ENCODE peak calls at places on chromosomes 12 and 14, in six cellular contexts. One of them, this sample, is unnamed.

GRCh38 chr14:77133718-77134338 is 7.8 kb downstream of the ZDHHC22 start:
- DNase-seq in effector memory CD4-positive, alpha-beta T cell: no peak
- DNase-seq in tibial nerve: no peak
- DNase-seq in endodermal cell: peak
- DNase-seq in naive thymus-derived CD4-positive, alpha-beta T cell: peak
- DNase-seq in GM23248: peak
- DNase-seq in this sample: no peak

GRCh38 chr14:89317051-89317691 is 99.9 kb downstream of the FOXN3 start:
- DNase-seq in naive thymus-derived CD4-positive, alpha-beta T cell: no peak
- DNase-seq in effector memory CD4-positive, alpha-beta T cell: no peak
- DNase-seq in tibial nerve: no peak
- DNase-seq in GM23248: no peak
- DNase-seq in endodermal cell: no peak
- DNase-seq in this sample: no peak

GRCh38 chr14:92692822-92693226 is 55.6 kb downstream of the LGMN start:
- DNase-seq in GM23248: peak
- DNase-seq in naive thymus-derived CD4-positive, alpha-beta T cell: peak
- DNase-seq in effector memory CD4-positive, alpha-beta T cell: no peak
- DNase-seq in endodermal cell: no peak
- DNase-seq in tibial nerve: no peak
- DNase-seq in this sample: peak

GRCh38 chr14:61344437-61345143 is 23.2 kb downstream of the PRKCH start:
- DNase-seq in endodermal cell: no peak
- DNase-seq in GM23248: no peak
- DNase-seq in effector memory CD4-positive, alpha-beta T cell: no peak
- DNase-seq in naive thymus-derived CD4-positive, alpha-beta T cell: no peak
- DNase-seq in tibial nerve: no peak
- DNase-seq in this sample: no peak

GRCh38 chr12:49888461-49889151 is 15.1 kb downstream of the FAIM2 start:
- DNase-seq in effector memory CD4-positive, alpha-beta T cell: no peak
- DNase-seq in endodermal cell: peak
- DNase-seq in GM23248: no peak
- DNase-seq in tibial nerve: no peak
- DNase-seq in naive thymus-derived CD4-positive, alpha-beta T cell: no peak
- DNase-seq in this sample: peak

GRCh38 chr12:56391721-56392120 is 29.1 kb upstream of the APOF start:
- DNase-seq in naive thymus-derived CD4-positive, alpha-beta T cell: no peak
- DNase-seq in effector memory CD4-positive, alpha-beta T cell: no peak
- DNase-seq in tibial nerve: no peak
- DNase-seq in GM23248: no peak
- DNase-seq in endodermal cell: no peak
- DNase-seq in this sample: no peak

GRCh38 chr12:94379479-94380113 is 80.1 kb downstream of the CEP83 start:
- DNase-seq in GM23248: peak
- DNase-seq in naive thymus-derived CD4-positive, alpha-beta T cell: no peak
- DNase-seq in endodermal cell: no peak
- DNase-seq in effector memory CD4-positive, alpha-beta T cell: no peak
- DNase-seq in tibial nerve: no peak
- DNase-seq in this sample: no peak

GRCh38 chr12:50105913-50106450 is 2.2 kb downstream of the GPD1 start:
- DNase-seq in naive thymus-derived CD4-positive, alpha-beta T cell: no peak
- DNase-seq in endodermal cell: no peak
- DNase-seq in tibial nerve: no peak
- DNase-seq in GM23248: no peak
- DNase-seq in effector memory CD4-positive, alpha-beta T cell: no peak
- DNase-seq in this sample: no peak

GRCh38 chr12:82708056-82708455 is 21.4 kb downstream of the TMTC2 start:
- DNase-seq in GM23248: no peak
- DNase-seq in naive thymus-derived CD4-positive, alpha-beta T cell: no peak
- DNase-seq in tibial nerve: no peak
- DNase-seq in effector memory CD4-positive, alpha-beta T cell: no peak
- DNase-seq in endodermal cell: no peak
- DNase-seq in this sample: no peak

GRCh38 chr12:102204025-102204424 is 6.4 kb upstream of the PMCH start:
- DNase-seq in naive thymus-derived CD4-positive, alpha-beta T cell: no peak
- DNase-seq in tibial nerve: no peak
- DNase-seq in GM23248: no peak
- DNase-seq in effector memory CD4-positive, alpha-beta T cell: no peak
- DNase-seq in endodermal cell: no peak
- DNase-seq in this sample: no peak

GRCh38 chr12:83468988-83469908 is 782.5 kb downstream of the TMTC2 start:
- DNase-seq in tibial nerve: no peak
- DNase-seq in effector memory CD4-positive, alpha-beta T cell: no peak
- DNase-seq in endodermal cell: no peak
- DNase-seq in naive thymus-derived CD4-positive, alpha-beta T cell: no peak
- DNase-seq in GM23248: peak
- DNase-seq in this sample: no peak

GRCh38 chr14:34023824-34024767 is 73.2 kb upstream of the EGLN3 start:
- DNase-seq in GM23248: no peak
- DNase-seq in naive thymus-derived CD4-positive, alpha-beta T cell: no peak
- DNase-seq in tibial nerve: no peak
- DNase-seq in effector memory CD4-positive, alpha-beta T cell: no peak
- DNase-seq in endodermal cell: no peak
- DNase-seq in this sample: no peak

GRCh38 chr12:93243689-93244513 is 133.8 kb upstream of the NUDT4 start:
- DNase-seq in tibial nerve: no peak
- DNase-seq in GM23248: peak
- DNase-seq in endodermal cell: no peak
- DNase-seq in naive thymus-derived CD4-positive, alpha-beta T cell: peak
- DNase-seq in effector memory CD4-positive, alpha-beta T cell: no peak
- DNase-seq in this sample: no peak

GRCh38 chr12:71439613-71440392 is at the start of gene LGR5:
- DNase-seq in endodermal cell: peak
- DNase-seq in naive thymus-derived CD4-positive, alpha-beta T cell: no peak
- DNase-seq in GM23248: peak
- DNase-seq in tibial nerve: no peak
- DNase-seq in effector memory CD4-positive, alpha-beta T cell: no peak
- DNase-seq in this sample: peak

GRCh38 chr12:123034022-123034541 is 53.6 kb downstream of the ARL6IP4 start:
- DNase-seq in GM23248: no peak
- DNase-seq in tibial nerve: no peak
- DNase-seq in effector memory CD4-positive, alpha-beta T cell: no peak
- DNase-seq in endodermal cell: no peak
- DNase-seq in naive thymus-derived CD4-positive, alpha-beta T cell: no peak
- DNase-seq in this sample: no peak

GRCh38 chr12:19434538-19434937 is 4.8 kb upstream of the AEBP2 start:
- DNase-seq in endodermal cell: peak
- DNase-seq in GM23248: no peak
- DNase-seq in tibial nerve: no peak
- DNase-seq in naive thymus-derived CD4-positive, alpha-beta T cell: no peak
- DNase-seq in effector memory CD4-positive, alpha-beta T cell: no peak
- DNase-seq in this sample: no peak

GRCh38 chr12:6945613-6946012 is 1.8 kb downstream of the C12orf57 start:
- DNase-seq in effector memory CD4-positive, alpha-beta T cell: no peak
- DNase-seq in GM23248: no peak
- DNase-seq in naive thymus-derived CD4-positive, alpha-beta T cell: no peak
- DNase-seq in endodermal cell: no peak
- DNase-seq in tibial nerve: no peak
- DNase-seq in this sample: no peak

GRCh38 chr12:6946920-6947374 is 3.1 kb downstream of the C12orf57 start:
- DNase-seq in naive thymus-derived CD4-positive, alpha-beta T cell: no peak
- DNase-seq in endodermal cell: no peak
- DNase-seq in tibial nerve: no peak
- DNase-seq in GM23248: no peak
- DNase-seq in effector memory CD4-positive, alpha-beta T cell: no peak
- DNase-seq in this sample: peak

GRCh38 chr12:6947615-6948014 is 3.5 kb upstream of the PTPN6 start:
- DNase-seq in naive thymus-derived CD4-positive, alpha-beta T cell: no peak
- DNase-seq in effector memory CD4-positive, alpha-beta T cell: no peak
- DNase-seq in tibial nerve: no peak
- DNase-seq in GM23248: no peak
- DNase-seq in endodermal cell: no peak
- DNase-seq in this sample: peak

GRCh38 chr12:6944381-6945186 is 762 bp downstream of the C12orf57 start:
- DNase-seq in tibial nerve: peak
- DNase-seq in naive thymus-derived CD4-positive, alpha-beta T cell: peak
- DNase-seq in GM23248: peak
- DNase-seq in effector memory CD4-positive, alpha-beta T cell: peak
- DNase-seq in endodermal cell: peak
- DNase-seq in this sample: peak

GRCh38 chr12:6946033-6946919 is 2.5 kb downstream of the C12orf57 start:
- DNase-seq in endodermal cell: peak
- DNase-seq in GM23248: no peak
- DNase-seq in naive thymus-derived CD4-positive, alpha-beta T cell: peak
- DNase-seq in tibial nerve: no peak
- DNase-seq in effector memory CD4-positive, alpha-beta T cell: peak
- DNase-seq in this sample: no peak
- H3K27ac ChIP-seq in endodermal cell: no peak
- H3K27ac ChIP-seq in GM23248: no peak
- H3K27ac ChIP-seq in naive thymus-derived CD4-positive, alpha-beta T cell: peak
- H3K27ac ChIP-seq in tibial nerve: peak
- H3K27ac ChIP-seq in effector memory CD4-positive, alpha-beta T cell: peak
- H3K27ac ChIP-seq in this sample: no peak

GRCh38 chr12:88574278-88574677 is 6.0 kb downstream of the KITLG start:
- DNase-seq in GM23248: peak
- DNase-seq in naive thymus-derived CD4-positive, alpha-beta T cell: no peak
- DNase-seq in effector memory CD4-positive, alpha-beta T cell: no peak
- DNase-seq in endodermal cell: no peak
- DNase-seq in tibial nerve: no peak
- DNase-seq in this sample: no peak
- H3K27ac ChIP-seq in GM23248: peak
- H3K27ac ChIP-seq in naive thymus-derived CD4-positive, alpha-beta T cell: no peak
- H3K27ac ChIP-seq in effector memory CD4-positive, alpha-beta T cell: no peak
- H3K27ac ChIP-seq in endodermal cell: no peak
- H3K27ac ChIP-seq in tibial nerve: no peak
- H3K27ac ChIP-seq in this sample: no peak

GRCh38 chr12:30942936-30943335 is 16.4 kb downstream of the TSPAN11 start:
- DNase-seq in tibial nerve: no peak
- DNase-seq in endodermal cell: peak
- DNase-seq in effector memory CD4-positive, alpha-beta T cell: no peak
- DNase-seq in GM23248: no peak
- DNase-seq in naive thymus-derived CD4-positive, alpha-beta T cell: no peak
- DNase-seq in this sample: no peak
- H3K27ac ChIP-seq in tibial nerve: no peak
- H3K27ac ChIP-seq in endodermal cell: no peak
- H3K27ac ChIP-seq in effector memory CD4-positive, alpha-beta T cell: no peak
- H3K27ac ChIP-seq in GM23248: no peak
- H3K27ac ChIP-seq in naive thymus-derived CD4-positive, alpha-beta T cell: no peak
- H3K27ac ChIP-seq in this sample: no peak

GRCh38 chr12:20599757-20600156 is 95.4 kb upstream of the SLCO1C1 start:
- DNase-seq in effector memory CD4-positive, alpha-beta T cell: no peak
- DNase-seq in GM23248: peak
- DNase-seq in tibial nerve: no peak
- DNase-seq in naive thymus-derived CD4-positive, alpha-beta T cell: no peak
- DNase-seq in endodermal cell: no peak
- DNase-seq in this sample: no peak

GRCh38 chr12:20601668-20602280 is 93.4 kb upstream of the SLCO1C1 start:
- DNase-seq in tibial nerve: no peak
- DNase-seq in naive thymus-derived CD4-positive, alpha-beta T cell: no peak
- DNase-seq in GM23248: peak
- DNase-seq in effector memory CD4-positive, alpha-beta T cell: no peak
- DNase-seq in endodermal cell: no peak
- DNase-seq in this sample: no peak

GRCh38 chr12:20602671-20603402 is 92.3 kb upstream of the SLCO1C1 start:
- DNase-seq in naive thymus-derived CD4-positive, alpha-beta T cell: no peak
- DNase-seq in tibial nerve: no peak
- DNase-seq in endodermal cell: no peak
- DNase-seq in effector memory CD4-positive, alpha-beta T cell: no peak
- DNase-seq in GM23248: peak
- DNase-seq in this sample: no peak

DNA sequence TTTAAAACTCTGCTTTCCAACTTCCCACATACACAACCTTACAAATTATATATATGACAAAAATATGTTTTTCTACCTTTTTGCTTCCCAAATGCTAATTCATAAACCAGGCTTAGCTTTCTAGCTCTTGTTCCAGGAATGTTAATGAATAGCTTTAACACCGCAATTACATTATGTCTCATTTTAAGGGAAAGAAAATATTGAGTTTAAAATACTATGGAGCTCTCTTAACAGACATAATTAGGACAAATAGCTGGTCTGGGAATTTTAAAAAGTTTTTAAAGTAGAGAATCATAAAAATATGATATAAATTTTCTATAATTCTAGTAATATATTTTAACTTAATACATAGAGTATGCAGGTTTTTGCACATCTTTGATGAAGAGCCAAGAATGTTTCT is 90.7 kb upstream of the SLCO1C1 start:
- DNase-seq in naive thymus-derived CD4-positive, alpha-beta T cell: no peak
- DNase-seq in endodermal cell: no peak
- DNase-seq in GM23248: no peak
- DNase-seq in effector memory CD4-positive, alpha-beta T cell: no peak
- DNase-seq in tibial nerve: no peak
- DNase-seq in this sample: no peak
- H3K27ac ChIP-seq in naive thymus-derived CD4-positive, alpha-beta T cell: no peak
- H3K27ac ChIP-seq in endodermal cell: no peak
- H3K27ac ChIP-seq in GM23248: no peak
- H3K27ac ChIP-seq in effector memory CD4-positive, alpha-beta T cell: no peak
- H3K27ac ChIP-seq in tibial nerve: no peak
- H3K27ac ChIP-seq in this sample: no peak

This sample was measured in aorta.